ENCODE peak calls at places on chromosomes 13 and 19, in eight cellular contexts. S is fibroblast of lung, J is endodermal cell, P is thoracic aorta, L is esophagus squamous epithelium, A is lung, Q is stomach, H is heart right ventricle. E is an unnamed sample.

GRCh38 chr19:40390084-40390742 is at the start of gene HIPK4:
- DNase-seq in S (no peak), J (no peak), P (no peak), L (no peak), A (no peak), Q (no peak), H (no peak), E (no peak)

GRCh38 chr13:48975101-48975925 is at the start of gene FNDC3A:
- DNase-seq in S (peak; percentile 71), J (peak; percentile 89), P (no peak), L (no peak), A (peak; percentile 56), Q (peak; percentile 41), H (peak; percentile 83), E (peak; percentile 90)

GRCh38 chr13:45381196-45381595 is 37.0 kb downstream of the SLC25A30 start:
- DNase-seq in S (no peak), J (no peak), P (no peak), L (no peak), A (no peak), Q (no peak), H (no peak), E (no peak)

GRCh38 chr13:21767032-21767431 is 96.2 kb downstream of the FGF9 start:
- DNase-seq in S (no peak), J (no peak), P (no peak), L (no peak), A (no peak), Q (no peak), H (no peak), E (peak; percentile 26)

GRCh38 chr19:45349430-45349941 is 8.9 kb downstream of the KLC3 start:
- DNase-seq in S (no peak), J (no peak), P (no peak), L (no peak), A (no peak), Q (no peak), H (no peak), E (no peak)

GRCh38 chr13:25678398-25678797 is 306.6 kb downstream of the ATP8A2 start:
- DNase-seq in S (no peak), J (peak; percentile 59), P (no peak), L (no peak), A (no peak), Q (peak; percentile 81), H (no peak), E (peak; percentile 4)

GRCh38 chr13:104385409-104385808 is 1319.2 kb upstream of the SLC10A2 start:
- DNase-seq in S (peak; percentile 88), J (no peak), P (no peak), L (no peak), A (no peak), Q (no peak), H (no peak), E (no peak)

GRCh38 chr19:29538651-29539050 is 12.9 kb downstream of the VSTM2B start:
- DNase-seq in S (no peak), J (no peak), P (no peak), L (no peak), A (no peak), Q (no peak), H (no peak), E (no peak)

GRCh38 chr19:49335071-49335783 is at the start of gene CD37:
- DNase-seq in S (no peak), J (peak; percentile 44), P (no peak), L (no peak), A (no peak), Q (peak; percentile 33), H (no peak), E (no peak)

GRCh38 chr19:43667524-43668405 is 2.2 kb downstream of the PLAUR start:
- DNase-seq in S (no peak), J (no peak), P (no peak), L (no peak), A (peak; percentile 34), Q (no peak), H (peak; percentile 17), E (no peak)

GRCh38 chr13:50634339-50634738 is 209.2 kb downstream of the DLEU7 start:
- DNase-seq in S (no peak), J (no peak), P (no peak), L (no peak), A (no peak), Q (no peak), H (no peak), E (no peak)

DNA sequence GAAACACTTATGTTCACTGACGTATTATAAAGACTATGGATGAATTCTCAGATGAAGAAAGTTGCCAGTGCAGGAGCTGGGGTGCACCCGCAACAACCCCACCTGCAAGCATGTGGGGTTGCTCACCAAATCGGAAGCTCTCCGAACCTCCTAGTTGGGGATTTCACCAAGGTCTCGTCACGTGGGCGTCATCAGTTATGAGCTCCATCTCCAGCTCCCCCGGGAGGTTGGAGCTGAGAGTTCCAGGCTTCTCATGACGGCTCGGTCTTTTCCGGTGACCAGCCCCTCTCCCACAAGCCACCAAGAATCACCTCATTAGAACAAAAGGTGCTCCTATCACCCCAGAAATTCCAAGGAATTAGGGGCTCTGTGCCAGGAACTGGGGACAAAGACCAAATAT is 46.1 kb upstream of the TUBGCP3 start:
- DNase-seq in S (no peak), J (peak; percentile 35), P (no peak), L (no peak), A (no peak), Q (no peak), H (no peak), E (no peak)
- H3K27me3 ChIP-seq in S (peaks cover 4% of the 10 kb centered on the region), J (peaks cover 12% of the 10 kb centered on the region), P (no peaks in the 10 kb centered on the region), L (no peaks in the 10 kb centered on the region), A (no peaks in the 10 kb centered on the region), Q (peaks cover 51% of the 10 kb centered on the region), H (peaks cover 43% of the 10 kb centered on the region), E (no peaks in the 10 kb centered on the region)

GRCh38 chr13:110886475-110887241 is 28.2 kb downstream of the ANKRD10 start:
- DNase-seq in S (no peak), J (peak; percentile 58), P (no peak), L (no peak), A (no peak), Q (no peak), H (no peak), E (no peak)

GRCh38 chr13:110888390-110888789 is 26.5 kb downstream of the ANKRD10 start:
- DNase-seq in S (no peak), J (no peak), P (no peak), L (no peak), A (no peak), Q (no peak), H (no peak), E (no peak)

GRCh38 chr13:110885966-110886365 is 28.9 kb downstream of the ANKRD10 start:
- DNase-seq in S (no peak), J (peak; percentile 82), P (no peak), L (no peak), A (no peak), Q (no peak), H (no peak), E (peak; percentile 73)

GRCh38 chr13:110887242-110887954 is 27.5 kb downstream of the ANKRD10 start:
- DNase-seq in S (no peak), J (peak; percentile 58), P (no peak), L (no peak), A (no peak), Q (no peak), H (no peak), E (no peak)

DNA sequence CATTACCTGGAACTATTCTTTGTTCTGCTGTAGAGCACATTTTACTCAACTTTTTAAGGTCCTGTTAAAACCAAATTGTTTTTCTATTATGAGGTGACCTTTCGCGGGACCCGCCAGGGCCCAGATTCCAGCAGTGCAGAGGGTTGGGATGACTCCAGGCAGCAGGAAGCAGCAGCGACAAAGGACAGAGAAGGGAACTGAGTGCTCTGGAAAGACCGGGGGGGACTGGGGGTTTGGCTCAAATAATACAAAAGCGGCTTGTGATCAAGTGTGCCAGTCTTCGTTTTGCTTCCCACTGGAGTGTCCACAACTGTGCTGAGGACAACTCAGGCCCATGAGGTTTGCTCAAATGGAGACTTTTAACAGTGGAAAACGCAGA is 26.9 kb downstream of the ANKRD10 start:
- DNase-seq in S (no peak), J (peak; percentile 62), P (no peak), L (no peak), A (no peak), Q (no peak), H (no peak), E (no peak)
- H3K27me3 ChIP-seq in S (no peaks in the 10 kb centered on the region), J (no peaks in the 10 kb centered on the region), P (no peaks in the 10 kb centered on the region), L (no peaks in the 10 kb centered on the region), A (no peaks in the 10 kb centered on the region), Q (no peaks in the 10 kb centered on the region), H (no peaks in the 10 kb centered on the region), E (no peaks in the 10 kb centered on the region)

GRCh38 chr13:99991806-99992242 is 10.2 kb downstream of the ZIC2 start:
- DNase-seq in S (no peak), J (no peak), P (no peak), L (no peak), A (no peak), Q (no peak), H (no peak), E (peak; percentile 66)

GRCh38 chr13:99992376-99992775 is 10.8 kb downstream of the ZIC2 start:
- DNase-seq in S (no peak), J (no peak), P (no peak), L (no peak), A (no peak), Q (no peak), H (no peak), E (peak; percentile 30)

GRCh38 chr13:99991013-99991805 is 9.6 kb downstream of the ZIC2 start:
- DNase-seq in S (no peak), J (peak; percentile 85), P (no peak), L (no peak), A (no peak), Q (no peak), H (no peak), E (peak; percentile 81)

GRCh38 chr13:99993660-99994455 is 12.3 kb downstream of the ZIC2 start:
- DNase-seq in S (no peak), J (no peak), P (no peak), L (no peak), A (no peak), Q (no peak), H (no peak), E (no peak)

GRCh38 chr13:99992912-99993311 is 11.3 kb downstream of the ZIC2 start:
- DNase-seq in S (peak; percentile 48), J (no peak), P (no peak), L (no peak), A (no peak), Q (no peak), H (no peak), E (no peak)
- H3K27me3 ChIP-seq in S (peaks cover 87% of the 10 kb centered on the region), J (peaks cover 51% of the 10 kb centered on the region), P (peaks cover 73% of the 10 kb centered on the region), L (peaks cover 83% of the 10 kb centered on the region), A (peaks cover 4% of the 10 kb centered on the region), Q (peaks cover 100% of the 10 kb centered on the region), H (peaks cover 100% of the 10 kb centered on the region), E (no peaks in the 10 kb centered on the region)

GRCh38 chr13:24022568-24022967 is 125.3 kb upstream of the C1QTNF9B start:
- DNase-seq in S (peak; percentile 47), J (no peak), P (no peak), L (no peak), A (no peak), Q (no peak), H (no peak), E (no peak)
- H3K27me3 ChIP-seq in S (no peaks in the 10 kb centered on the region), J (no peaks in the 10 kb centered on the region), P (no peaks in the 10 kb centered on the region), L (no peaks in the 10 kb centered on the region), A (no peaks in the 10 kb centered on the region), Q (no peaks in the 10 kb centered on the region), H (no peaks in the 10 kb centered on the region), E (no peaks in the 10 kb centered on the region)

DNA sequence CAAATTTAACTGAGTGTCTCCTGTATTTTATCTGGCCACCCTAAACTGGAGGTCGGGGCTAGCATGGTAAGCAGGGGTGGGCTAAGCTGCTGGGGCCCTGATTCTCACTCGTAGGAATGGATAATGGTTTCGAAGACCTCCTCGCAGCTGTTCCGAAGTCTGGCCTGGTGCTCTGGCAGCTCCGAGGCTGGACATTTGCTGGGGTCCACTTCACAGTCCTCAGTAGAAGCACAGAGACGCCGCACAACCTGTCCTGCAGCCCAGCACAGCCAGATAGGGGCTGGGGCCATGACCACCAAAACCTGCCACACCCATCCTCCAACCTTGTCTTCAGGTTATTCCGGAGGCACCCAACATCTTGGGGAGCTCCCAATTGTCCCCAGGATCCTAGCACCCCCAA is 6.2 kb upstream of the WIZ start:
- DNase-seq in S (no peak), J (no peak), P (no peak), L (no peak), A (no peak), Q (no peak), H (no peak), E (no peak)
- H3K27me3 ChIP-seq in S (peaks cover 32% of the 10 kb centered on the region), J (peaks cover 92% of the 10 kb centered on the region), P (peaks cover 9% of the 10 kb centered on the region), L (no peaks in the 10 kb centered on the region), A (no peaks in the 10 kb centered on the region), Q (peaks cover 55% of the 10 kb centered on the region), H (peaks cover 33% of the 10 kb centered on the region), E (peaks cover 28% of the 10 kb centered on the region)

E was measured in mesendoderm.